ENCODE peak calls at places on chromosomes 6 and 20, in five cellular contexts. G is stomach, W is Peyer's patch, E is kidney, L is cardiac muscle cell. N is an unnamed sample.

GRCh38 chr20:37526238-37526838 is 1.3 kb downstream of the BLCAP start:
- DNase-seq in G (no peak), W (no peak), E (no peak), L (peak; percentile 80), N (no peak)

GRCh38 chr6:126633362-126633761 is 293.4 kb downstream of the CENPW start:
- DNase-seq in L (no peak), E (no peak), G (no peak), W (no peak), N (no peak)

GRCh38 chr6:33490198-33490597 is 35.8 kb downstream of the ZBTB9 start:
- DNase-seq in W (no peak), L (no peak), E (no peak), G (no peak), N (no peak)

GRCh38 chr6:22906091-22906549 is 336.8 kb downstream of the HDGFL1 start:
- DNase-seq in L (peak; percentile 57), G (no peak), E (no peak), W (no peak), N (no peak)

GRCh38 chr6:126955621-126956020 is 162.8 kb upstream of the RSPO3 start:
- DNase-seq in E (no peak), G (no peak), L (no peak), W (no peak), N (no peak)

GRCh38 chr6:160327981-160328380 is 20.2 kb upstream of the SLC22A3 start:
- DNase-seq in W (no peak), L (no peak), G (no peak), E (no peak), N (no peak)

GRCh38 chr6:106070626-106071025 is 15.5 kb upstream of the PRDM1 start:
- DNase-seq in L (no peak), G (no peak), W (no peak), E (no peak), N (no peak)

GRCh38 chr6:167973092-167973880 is 24.2 kb upstream of the KIF25 start:
- DNase-seq in W (no peak), E (no peak), L (no peak), G (no peak), N (no peak)

GRCh38 chr6:15079288-15079817 is 166.5 kb upstream of the JARID2 start:
- DNase-seq in L (no peak), G (no peak), W (no peak), E (no peak), N (no peak)

GRCh38 chr6:106247733-106248132 is 77.8 kb downstream of the ATG5 start:
- DNase-seq in G (no peak), W (no peak), L (no peak), E (no peak), N (no peak)

GRCh38 chr20:47348539-47349142 is 7.9 kb downstream of the ZMYND8 start:
- DNase-seq in G (no peak), L (no peak), W (no peak), E (no peak), N (no peak)
- H3K4me1 ChIP-seq in G (peaks cover 99% of the 10 kb centered on the region), L (peaks cover 67% of the 10 kb centered on the region), W (peaks cover 41% of the 10 kb centered on the region), E (peaks cover 64% of the 10 kb centered on the region), N (peaks cover 36% of the 10 kb centered on the region)

GRCh38 chr20:16004108-16004854 is 569.0 kb downstream of the KIF16B start:
- DNase-seq in E (no peak), G (peak; percentile 70), L (peak; percentile 1), W (no peak), N (no peak)

GRCh38 chr20:16003310-16003709 is 569.9 kb downstream of the KIF16B start:
- DNase-seq in W (no peak), L (no peak), G (no peak), E (no peak), N (no peak)

GRCh38 chr20:16007978-16008377 is 565.3 kb downstream of the KIF16B start:
- DNase-seq in L (no peak), E (no peak), W (no peak), G (no peak), N (no peak)

GRCh38 chr20:16005612-16006493 is 567.4 kb downstream of the KIF16B start:
- DNase-seq in E (no peak), G (no peak), L (no peak), W (no peak), N (no peak)

DNA sequence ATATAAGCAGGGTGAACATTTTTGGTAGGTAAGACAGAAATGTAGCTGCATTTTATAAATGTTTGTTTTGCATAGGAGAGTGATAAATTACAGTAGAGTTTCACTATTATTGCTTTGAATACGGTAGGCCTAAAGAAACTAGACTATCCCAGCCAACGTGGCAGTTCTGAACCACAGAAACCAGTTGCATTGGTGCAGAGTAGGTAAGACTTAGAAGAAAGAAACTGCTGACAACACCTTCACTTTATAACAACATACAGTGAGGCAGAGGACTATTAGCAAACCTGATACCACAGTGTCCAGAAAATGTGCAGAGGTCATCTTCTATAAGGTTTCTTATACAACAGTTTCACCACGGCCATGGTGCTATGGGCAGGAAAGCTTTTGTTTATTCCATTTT is 566.1 kb downstream of the KIF16B start:
- DNase-seq in L (no peak), E (no peak), W (no peak), G (no peak), N (no peak)
- H3K9me3 ChIP-seq in L (no peaks in the 10 kb centered on the region), E (no peaks in the 10 kb centered on the region), W (no peaks in the 10 kb centered on the region), G (no peaks in the 10 kb centered on the region), N (no peaks in the 10 kb centered on the region)

GRCh38 chr6:41643899-41644269 is 5.6 kb downstream of the MDFI start:
- DNase-seq in G (no peak), E (no peak), W (no peak), L (no peak), N (no peak)
- H3K4me1 ChIP-seq in G (peaks cover 10% of the 10 kb centered on the region), E (peaks cover 4% of the 10 kb centered on the region), W (no peaks in the 10 kb centered on the region), L (peaks cover 28% of the 10 kb centered on the region), N (no peaks in the 10 kb centered on the region)

DNA sequence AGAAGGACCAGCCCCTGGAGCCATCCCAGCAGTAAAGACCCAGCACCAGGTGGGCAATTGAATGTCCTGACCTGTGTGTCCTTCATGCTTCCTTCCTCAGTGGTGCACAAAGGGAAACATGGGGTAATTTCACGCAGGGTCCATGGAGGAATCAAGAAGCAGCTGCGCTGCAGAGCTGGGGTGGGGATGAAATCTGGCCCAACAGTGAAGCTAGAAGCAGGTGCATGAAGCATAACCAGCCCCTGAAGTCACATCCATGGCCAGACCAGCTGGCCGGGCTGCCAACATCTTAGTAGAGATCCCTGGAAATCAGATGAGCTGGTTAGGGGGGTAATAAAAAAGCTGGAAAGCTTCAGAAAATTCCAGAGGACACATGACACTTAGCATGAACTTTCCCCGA is 646.7 kb upstream of the DEFB115 start:
- DNase-seq in W (no peak), G (no peak), L (no peak), E (no peak), N (no peak)
- H3K9me3 ChIP-seq in W (no peaks in the 10 kb centered on the region), G (peaks cover 25% of the 10 kb centered on the region), L (no peaks in the 10 kb centered on the region), E (peaks cover 12% of the 10 kb centered on the region), N (peaks cover 8% of the 10 kb centered on the region)

GRCh38 chr6:144332177-144332576 is 47.0 kb downstream of the UTRN start:
- DNase-seq in W (no peak), L (no peak), E (no peak), G (no peak), N (no peak)

GRCh38 chr6:144327081-144327480 is 41.9 kb downstream of the UTRN start:
- DNase-seq in E (no peak), W (no peak), G (no peak), L (no peak), N (no peak)

GRCh38 chr6:144331610-144332009 is 46.5 kb downstream of the UTRN start:
- DNase-seq in W (no peak), L (peak; percentile 46), G (no peak), E (no peak), N (no peak)

GRCh38 chr6:144330017-144330416 is 44.9 kb downstream of the UTRN start:
- DNase-seq in G (no peak), W (no peak), E (no peak), L (no peak), N (no peak)

DNA sequence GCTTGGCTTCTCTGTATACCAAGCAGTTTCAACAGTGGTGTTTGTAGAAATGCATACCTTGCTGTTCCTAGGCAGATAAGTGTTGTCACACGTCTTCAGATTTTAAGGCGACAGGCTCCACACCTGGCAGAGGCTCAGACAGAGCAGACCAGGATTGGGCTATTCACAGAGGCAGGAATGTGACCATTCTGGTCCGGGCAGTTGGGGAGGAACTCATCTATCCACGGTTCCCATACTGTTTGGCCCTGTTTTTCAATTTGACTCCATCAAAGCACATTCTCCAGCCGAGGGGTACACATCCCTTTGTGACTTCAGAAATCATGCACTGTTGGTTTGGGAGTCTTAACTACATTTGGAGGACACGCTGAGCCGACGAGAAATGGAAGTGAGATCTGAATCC is 45.5 kb downstream of the UTRN start:
- DNase-seq in W (no peak), G (peak; percentile 85), E (peak; percentile 79), L (no peak), N (no peak)
- H3K4me1 ChIP-seq in W (peaks cover 7% of the 10 kb centered on the region), G (peaks cover 79% of the 10 kb centered on the region), E (peaks cover 4% of the 10 kb centered on the region), L (peaks cover 14% of the 10 kb centered on the region), N (peaks cover 13% of the 10 kb centered on the region)

GRCh38 chr6:66689608-66690007 is 982.6 kb upstream of the EYS start:
- DNase-seq in L (no peak), W (no peak), G (no peak), E (no peak), N (no peak)

DNA sequence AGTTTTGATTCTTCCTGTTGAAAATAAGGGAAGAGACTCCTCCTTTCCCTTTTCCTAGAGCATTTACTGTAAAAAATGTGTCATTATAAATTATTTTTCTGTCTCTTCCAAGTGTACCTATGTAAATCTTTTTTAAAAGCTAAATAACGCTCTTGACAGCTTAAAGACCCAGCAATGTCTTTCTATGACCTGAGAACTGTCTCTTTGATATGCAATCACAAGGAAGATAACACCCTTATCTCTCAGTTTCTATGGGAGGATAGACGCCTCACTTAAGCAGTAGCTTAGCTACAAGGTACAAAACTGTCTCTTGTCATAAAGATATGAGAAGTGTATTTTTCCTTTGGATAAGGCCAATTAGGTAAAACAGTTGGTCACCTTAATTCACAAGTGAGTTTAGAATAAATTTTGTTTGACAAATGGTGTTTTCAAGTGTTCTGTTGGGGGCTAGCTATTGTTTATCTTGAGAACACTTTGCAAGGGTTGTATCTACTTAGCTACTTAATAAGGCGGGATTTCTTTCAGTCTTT is 980.6 kb upstream of the EYS start:
- DNase-seq in G (no peak), W (no peak), L (no peak), E (no peak), N (no peak)
- H3K9me3 ChIP-seq in G (peaks cover 4% of the 10 kb centered on the region), W (no peaks in the 10 kb centered on the region), L (peaks cover 3% of the 10 kb centered on the region), E (no peaks in the 10 kb centered on the region), N (no peaks in the 10 kb centered on the region)

GRCh38 chr6:43773981-43774775 is 4.2 kb downstream of the VEGFA start:
- DNase-seq in W (no peak), L (no peak), E (peak; percentile 60), G (no peak), N (no peak)
- H3K4me1 ChIP-seq in W (no peaks in the 10 kb centered on the region), L (peaks cover 10% of the 10 kb centered on the region), E (peaks cover 33% of the 10 kb centered on the region), G (peaks cover 79% of the 10 kb centered on the region), N (peaks cover 14% of the 10 kb centered on the region)

GRCh38 chr20:56072165-56072564 is 66.8 kb upstream of the CBLN4 start:
- DNase-seq in E (no peak), L (no peak), G (no peak), W (no peak), N (no peak)
- H3K9me3 ChIP-seq in E (no peaks in the 10 kb centered on the region), L (peaks cover 10% of the 10 kb centered on the region), G (peaks cover 15% of the 10 kb centered on the region), W (no peaks in the 10 kb centered on the region), N (no peaks in the 10 kb centered on the region)

N was measured in effector memory CD4-positive, alpha-beta T cell.